ENCODE peak calls at places on chromosomes 3 and 15, in four cellular contexts. N is HepG2, L is GM12878, S is K562. T is an unnamed sample.
A peak's percentile ranks its signal among the peaks of the same experiment; 100 is the strongest.

GRCh38 chr15:69881760-69882159 is 216.0 kb downstream of the TLE3 start:
- DNase-seq in N (no peak), L (peak; percentile 27), S (no peak), T (no peak)

GRCh38 chr15:39851505-39852082 is 68.5 kb downstream of the GPR176 start:
- DNase-seq in N (no peak), L (no peak), S (no peak), T (no peak)

GRCh38 chr3:78988324-78988723 is 779.5 kb downstream of the ROBO1 start:
- DNase-seq in N (peak; percentile 59), L (no peak), S (no peak), T (no peak)

GRCh38 chr3:53216723-53217122 is 39.1 kb downstream of the TKT start:
- DNase-seq in N (no peak), L (no peak), S (no peak), T (no peak)

GRCh38 chr15:62128916-62129315 is 36.2 kb downstream of the C2CD4B start:
- DNase-seq in N (no peak), L (no peak), S (no peak), T (no peak)

GRCh38 chr3:34727700-34728099 is 911.6 kb upstream of the ARPP21 start:
- DNase-seq in N (peak; percentile 1), L (peak; percentile 5), S (no peak), T (no peak)

GRCh38 chr3:52323526-52324295 is 7.6 kb downstream of the DNAH1 start:
- DNase-seq in N (peak; percentile 37), L (no peak), S (no peak), T (no peak)

GRCh38 chr15:63877713-63878271 is 44.0 kb upstream of the HERC1 start:
- DNase-seq in N (no peak), L (no peak), S (no peak), T (no peak)

GRCh38 chr3:8201886-8202285 is 299.7 kb upstream of the LMCD1 start:
- DNase-seq in N (no peak), L (no peak), S (no peak), T (no peak)

GRCh38 chr3:58588030-58588614 is 10.9 kb upstream of the FAM107A start:
- DNase-seq in N (no peak), L (no peak), S (peak; percentile 22), T (peak; percentile 36)

GRCh38 chr3:129256270-129256669 is 6.9 kb downstream of the COPG1 start:
- DNase-seq in N (no peak), L (no peak), S (no peak), T (no peak)

GRCh38 chr3:103873024-103873423 is 1438.2 kb downstream of the ZPLD1 start:
- DNase-seq in N (no peak), L (no peak), S (no peak), T (no peak)

GRCh38 chr15:94080416-94080815 is 150.9 kb upstream of the MCTP2 start:
- DNase-seq in N (no peak), L (no peak), S (no peak), T (no peak)

GRCh38 chr15:84079885-84080777 is 155.4 kb upstream of the GOLGA6L4 start:
- DNase-seq in N (no peak), L (no peak), S (peak; percentile 9), T (peak; percentile 66)

GRCh38 chr15:48940508-48940907 is 23.2 kb downstream of the SHC4 start:
- DNase-seq in N (no peak), L (peak; percentile 81), S (no peak), T (no peak)

GRCh38 chr3:192825657-192826200 is 91.9 kb downstream of the MB21D2 start:
- DNase-seq in N (peak; percentile 28), L (no peak), S (no peak), T (no peak)

GRCh38 chr3:159472611-159473010 is 516.0 kb upstream of the IL12A start:
- DNase-seq in N (no peak), L (no peak), S (no peak), T (no peak)

GRCh38 chr3:184568918-184569829 is 7.6 kb downstream of the EPHB3 start:
- DNase-seq in N (no peak), L (no peak), S (peak; percentile 66), T (peak; percentile 31)

GRCh38 chr3:32510075-32510724 is 7.5 kb upstream of the CMTM6 start:
- DNase-seq in N (peak; percentile 71), L (no peak), S (peak; percentile 63), T (peak; percentile 75)

GRCh38 chr3:106168941-106169340 is 300.1 kb upstream of the CBLB start:
- DNase-seq in N (no peak), L (no peak), S (no peak), T (no peak)

GRCh38 chr15:85582076-85582718 is 201.8 kb downstream of the AKAP13 start:
- DNase-seq in N (no peak), L (peak; percentile 34), S (no peak), T (no peak)

GRCh38 chr3:124107074-124107473 is 115.2 kb upstream of the ROPN1 start:
- DNase-seq in N (no peak), L (no peak), S (no peak), T (no peak)

GRCh38 chr15:73746883-73747282 is 6.3 kb downstream of the INSYN1 start:
- DNase-seq in N (no peak), L (no peak), S (no peak), T (no peak)

GRCh38 chr3:146117406-146118285 is 43.3 kb downstream of the PLOD2 start:
- DNase-seq in N (no peak), L (no peak), S (no peak), T (no peak)

GRCh38 chr15:94263341-94264273 is 32.2 kb downstream of the MCTP2 start:
- DNase-seq in N (no peak), L (peak; percentile 73), S (no peak), T (no peak)

GRCh38 chr15:70400766-70401541 is 303.2 kb upstream of the TLE3 start:
- DNase-seq in N (no peak), L (no peak), S (no peak), T (no peak)

GRCh38 chr15:59251001-59251845 is 44.6 kb downstream of the LDHAL6B start:
- DNase-seq in N (no peak), L (peak; percentile 79), S (no peak), T (no peak)

GRCh38 chr15:81573098-81573746 is 199.2 kb upstream of the TMC3 start:
- DNase-seq in N (no peak), L (no peak), S (no peak), T (no peak)

GRCh38 chr15:71083349-71083748 is 31.9 kb upstream of the THSD4 start:
- DNase-seq in N (no peak), L (no peak), S (no peak), T (no peak)

GRCh38 chr3:66378256-66378655 is 122.6 kb downstream of the LRIG1 start:
- DNase-seq in N (no peak), L (no peak), S (peak; percentile 19), T (peak; percentile 62)

GRCh38 chr15:101642361-101642760 is 9.8 kb downstream of the TM2D3 start:
- DNase-seq in N (no peak), L (no peak), S (no peak), T (no peak)

GRCh38 chr3:156548041-156548687 is 6.8 kb downstream of the SSR3 start:
- DNase-seq in N (no peak), L (no peak), S (no peak), T (no peak)

GRCh38 chr3:139111392-139112229 is 66.9 kb upstream of the PRR23C start:
- DNase-seq in N (peak; percentile 12), L (no peak), S (peak; percentile 66), T (peak; percentile 67)

GRCh38 chr3:127175272-127175671 is 17.7 kb upstream of the PRR23E start:
- DNase-seq in N (no peak), L (no peak), S (no peak), T (no peak)

GRCh38 chr3:127173516-127174166 is 19.3 kb upstream of the PRR23E start:
- DNase-seq in N (no peak), L (no peak), S (no peak), T (peak; percentile 3)

GRCh38 chr3:127174284-127174683 is 18.6 kb upstream of the PRR23E start:
- DNase-seq in N (no peak), L (no peak), S (no peak), T (no peak)

GRCh38 chr3:127174715-127175140 is 18.2 kb upstream of the PRR23E start:
- DNase-seq in N (no peak), L (no peak), S (no peak), T (no peak)

GRCh38 chr3:127177226-127177625 is 15.7 kb upstream of the PRR23E start:
- DNase-seq in N (peak; percentile 25), L (no peak), S (no peak), T (peak; percentile 3)
- TF ChIP-seq FOXM1 in N (no peak), L (no peak), S (no peak), T (no peak)

DNA sequence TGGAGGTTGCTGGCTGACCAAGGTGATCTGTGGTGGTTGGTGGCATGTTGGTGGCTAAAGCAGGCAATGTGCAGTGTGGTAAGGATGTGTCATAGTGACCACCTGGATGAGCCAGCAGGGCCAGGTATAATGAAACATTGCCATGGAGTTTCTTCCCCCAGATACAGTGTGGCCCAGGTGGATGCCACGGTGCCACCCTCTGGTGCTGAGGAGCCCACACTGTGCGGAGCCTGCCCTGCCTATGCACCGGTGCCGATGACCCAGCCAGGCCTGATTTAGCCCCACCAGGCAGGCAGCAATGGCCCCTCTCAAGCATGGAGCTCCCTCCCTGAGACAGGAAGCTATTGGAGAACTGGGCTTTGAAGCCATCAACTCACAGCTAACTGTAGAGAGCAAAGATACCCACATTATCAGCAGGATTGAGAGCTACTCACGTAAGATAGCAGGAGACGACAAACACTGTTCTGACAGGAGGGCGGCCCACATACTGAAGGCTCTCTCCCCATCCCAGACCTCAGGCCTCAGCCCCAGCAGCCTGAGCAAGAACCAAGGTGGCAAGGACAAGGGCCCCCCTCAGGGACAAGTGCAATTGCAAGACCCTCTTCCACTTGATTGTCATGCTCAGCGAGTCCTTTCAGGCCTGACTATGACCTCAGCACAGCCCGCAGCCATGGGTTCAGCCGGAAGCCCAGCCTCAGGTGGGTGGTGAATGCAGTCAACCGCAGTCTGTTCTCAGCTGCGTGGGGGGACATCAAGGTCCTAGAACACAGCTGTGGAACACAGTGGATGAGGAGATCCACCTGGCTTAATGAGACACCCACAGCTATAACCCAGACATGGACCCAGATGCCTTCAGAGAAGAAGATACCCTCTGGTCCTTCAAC is 82.8 kb upstream of the CDV3 start:
- DNase-seq in N (no peak), L (peak; percentile 76), S (no peak), T (no peak)
- TF ChIP-seq SP1 in N (no peak), L (peak; percentile 88), S (no peak), T (no peak)

DNA sequence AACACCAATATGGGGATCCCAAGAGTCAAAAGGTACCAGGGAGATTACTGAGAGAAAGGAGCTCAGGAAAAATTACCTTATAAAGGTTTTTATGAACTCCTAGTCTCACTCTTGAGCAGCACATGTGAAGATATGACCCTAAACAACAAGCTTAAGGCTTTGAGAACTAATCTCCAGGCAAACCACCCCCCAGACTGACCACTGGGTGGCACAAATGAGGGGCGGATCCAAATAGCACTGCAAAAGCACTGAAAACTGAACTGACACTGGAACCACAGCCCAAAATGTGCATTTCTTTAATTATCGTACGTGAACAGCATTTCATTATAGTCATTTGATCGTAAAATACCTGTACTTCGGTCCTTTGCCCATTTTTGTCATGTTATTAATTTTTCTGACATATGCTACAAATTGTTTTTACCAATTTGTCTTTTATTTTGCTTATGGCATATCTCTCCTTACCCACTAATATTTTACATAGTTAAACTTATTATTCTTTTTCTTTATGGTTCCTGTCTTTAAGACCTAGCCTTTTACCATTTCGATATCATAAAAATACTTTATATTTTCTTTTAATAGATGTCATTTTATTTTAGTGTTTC is 31.5 kb upstream of the TFDP2 start:
- DNase-seq in N (peak; percentile 28), L (no peak), S (peak; percentile 60), T (peak; percentile 33)
- TF ChIP-seq BHLHE40 in N (no peak), L (no peak), S (no peak), T (no peak)

GRCh38 chr3:76561494-76562242 is 478.2 kb upstream of the ROBO2 start:
- DNase-seq in N (no peak), L (no peak), S (no peak), T (no peak)
- TF ChIP-seq FOXM1 in N (no peak), L (no peak), S (no peak), T (no peak)

T was measured in HEK293T.